ENCODE peak calls at places on chromosome 16, in ten cellular contexts. One of them, this sample, is unnamed.

GRCh38 chr16:997440-998051 is 16.0 kb downstream of the SOX8 start:
- DNase-seq in activated effector memory CD4-positive, alpha-beta T cell treated with anti-CD3 and anti-CD28 coated beads, Interleukin-2, amount 50 U/mL, for 16 hours: peak; percentile 84
- DNase-seq in transverse colon: peak; percentile 26
- DNase-seq in activated CD4-positive, CD25-positive, alpha-beta regulatory T cell treated with anti-CD3 and anti-CD28 coated beads, Interleukin-2, amount 50 U/mL, for 16 hours: peak; percentile 18
- DNase-seq in Daoy: peak; percentile 75
- DNase-seq in prostate gland: peak; percentile 46
- DNase-seq in HEK293T: no peak
- DNase-seq in Ammon's horn: no peak
- DNase-seq in RWPE1: peak; percentile 80
- DNase-seq in midbrain: no peak
- DNase-seq in this sample: no peak

GRCh38 chr16:58634265-58634802 is 4.7 kb upstream of the CNOT1 start:
- DNase-seq in activated effector memory CD4-positive, alpha-beta T cell treated with anti-CD3 and anti-CD28 coated beads, Interleukin-2, amount 50 U/mL, for 16 hours: no peak
- DNase-seq in HEK293T: no peak
- DNase-seq in midbrain: no peak
- DNase-seq in transverse colon: no peak
- DNase-seq in Ammon's horn: no peak
- DNase-seq in RWPE1: no peak
- DNase-seq in Daoy: no peak
- DNase-seq in prostate gland: no peak
- DNase-seq in activated CD4-positive, CD25-positive, alpha-beta regulatory T cell treated with anti-CD3 and anti-CD28 coated beads, Interleukin-2, amount 50 U/mL, for 16 hours: no peak
- DNase-seq in this sample: no peak

GRCh38 chr16:68064791-68065365 is 20.3 kb upstream of the NFATC3 start:
- DNase-seq in Daoy: peak; percentile 67
- DNase-seq in midbrain: peak; percentile 47
- DNase-seq in HEK293T: peak; percentile 79
- DNase-seq in prostate gland: peak; percentile 69
- DNase-seq in RWPE1: peak; percentile 70
- DNase-seq in transverse colon: peak; percentile 78
- DNase-seq in Ammon's horn: peak; percentile 70
- DNase-seq in activated effector memory CD4-positive, alpha-beta T cell treated with anti-CD3 and anti-CD28 coated beads, Interleukin-2, amount 50 U/mL, for 16 hours: peak; percentile 87
- DNase-seq in activated CD4-positive, CD25-positive, alpha-beta regulatory T cell treated with anti-CD3 and anti-CD28 coated beads, Interleukin-2, amount 50 U/mL, for 16 hours: peak; percentile 38
- DNase-seq in this sample: peak; percentile 66

GRCh38 chr16:22373662-22374310 is 633 bp downstream of the CDR2 start:
- DNase-seq in prostate gland: peak; percentile 41
- DNase-seq in activated effector memory CD4-positive, alpha-beta T cell treated with anti-CD3 and anti-CD28 coated beads, Interleukin-2, amount 50 U/mL, for 16 hours: peak; percentile 80
- DNase-seq in activated CD4-positive, CD25-positive, alpha-beta regulatory T cell treated with anti-CD3 and anti-CD28 coated beads, Interleukin-2, amount 50 U/mL, for 16 hours: no peak
- DNase-seq in transverse colon: peak; percentile 52
- DNase-seq in Daoy: peak; percentile 20
- DNase-seq in HEK293T: peak; percentile 26
- DNase-seq in RWPE1: no peak
- DNase-seq in midbrain: no peak
- DNase-seq in Ammon's horn: peak; percentile 10
- DNase-seq in this sample: no peak

GRCh38 chr16:47058295-47059086 is 85.0 kb upstream of the DNAJA2 start:
- DNase-seq in midbrain: no peak
- DNase-seq in Daoy: no peak
- DNase-seq in Ammon's horn: no peak
- DNase-seq in activated CD4-positive, CD25-positive, alpha-beta regulatory T cell treated with anti-CD3 and anti-CD28 coated beads, Interleukin-2, amount 50 U/mL, for 16 hours: no peak
- DNase-seq in prostate gland: peak; percentile 12
- DNase-seq in RWPE1: no peak
- DNase-seq in activated effector memory CD4-positive, alpha-beta T cell treated with anti-CD3 and anti-CD28 coated beads, Interleukin-2, amount 50 U/mL, for 16 hours: peak; percentile 37
- DNase-seq in transverse colon: peak; percentile 81
- DNase-seq in HEK293T: no peak
- DNase-seq in this sample: no peak

GRCh38 chr16:84228321-84228838 is 11.4 kb downstream of the KCNG4 start:
- DNase-seq in midbrain: peak; percentile 10
- DNase-seq in transverse colon: peak; percentile 15
- DNase-seq in prostate gland: no peak
- DNase-seq in Ammon's horn: peak; percentile 49
- DNase-seq in RWPE1: peak; percentile 71
- DNase-seq in activated CD4-positive, CD25-positive, alpha-beta regulatory T cell treated with anti-CD3 and anti-CD28 coated beads, Interleukin-2, amount 50 U/mL, for 16 hours: no peak
- DNase-seq in Daoy: peak; percentile 88
- DNase-seq in HEK293T: peak; percentile 31
- DNase-seq in activated effector memory CD4-positive, alpha-beta T cell treated with anti-CD3 and anti-CD28 coated beads, Interleukin-2, amount 50 U/mL, for 16 hours: no peak
- DNase-seq in this sample: no peak

GRCh38 chr16:75452464-75453190 is 11.9 kb downstream of the TMEM170A start:
- DNase-seq in prostate gland: no peak
- DNase-seq in midbrain: no peak
- DNase-seq in Daoy: no peak
- DNase-seq in activated effector memory CD4-positive, alpha-beta T cell treated with anti-CD3 and anti-CD28 coated beads, Interleukin-2, amount 50 U/mL, for 16 hours: no peak
- DNase-seq in transverse colon: no peak
- DNase-seq in Ammon's horn: no peak
- DNase-seq in HEK293T: no peak
- DNase-seq in RWPE1: no peak
- DNase-seq in activated CD4-positive, CD25-positive, alpha-beta regulatory T cell treated with anti-CD3 and anti-CD28 coated beads, Interleukin-2, amount 50 U/mL, for 16 hours: no peak
- DNase-seq in this sample: no peak

GRCh38 chr16:2935418-2935817 is 23.7 kb downstream of the FLYWCH1 start:
- DNase-seq in Daoy: no peak
- DNase-seq in Ammon's horn: no peak
- DNase-seq in activated CD4-positive, CD25-positive, alpha-beta regulatory T cell treated with anti-CD3 and anti-CD28 coated beads, Interleukin-2, amount 50 U/mL, for 16 hours: no peak
- DNase-seq in activated effector memory CD4-positive, alpha-beta T cell treated with anti-CD3 and anti-CD28 coated beads, Interleukin-2, amount 50 U/mL, for 16 hours: no peak
- DNase-seq in midbrain: no peak
- DNase-seq in RWPE1: no peak
- DNase-seq in HEK293T: no peak
- DNase-seq in transverse colon: no peak
- DNase-seq in prostate gland: no peak
- DNase-seq in this sample: no peak

GRCh38 chr16:17241264-17241835 is 229.4 kb downstream of the XYLT1 start:
- DNase-seq in prostate gland: no peak
- DNase-seq in HEK293T: no peak
- DNase-seq in activated effector memory CD4-positive, alpha-beta T cell treated with anti-CD3 and anti-CD28 coated beads, Interleukin-2, amount 50 U/mL, for 16 hours: no peak
- DNase-seq in activated CD4-positive, CD25-positive, alpha-beta regulatory T cell treated with anti-CD3 and anti-CD28 coated beads, Interleukin-2, amount 50 U/mL, for 16 hours: no peak
- DNase-seq in midbrain: no peak
- DNase-seq in transverse colon: no peak
- DNase-seq in Daoy: no peak
- DNase-seq in RWPE1: no peak
- DNase-seq in Ammon's horn: no peak
- DNase-seq in this sample: no peak

GRCh38 chr16:25413962-25414361 is 156.3 kb upstream of the ZKSCAN2 start:
- DNase-seq in transverse colon: no peak
- DNase-seq in prostate gland: no peak
- DNase-seq in Ammon's horn: no peak
- DNase-seq in activated effector memory CD4-positive, alpha-beta T cell treated with anti-CD3 and anti-CD28 coated beads, Interleukin-2, amount 50 U/mL, for 16 hours: no peak
- DNase-seq in midbrain: no peak
- DNase-seq in HEK293T: no peak
- DNase-seq in RWPE1: no peak
- DNase-seq in Daoy: no peak
- DNase-seq in activated CD4-positive, CD25-positive, alpha-beta regulatory T cell treated with anti-CD3 and anti-CD28 coated beads, Interleukin-2, amount 50 U/mL, for 16 hours: no peak
- DNase-seq in this sample: no peak

GRCh38 chr16:54171855-54172537 is 114.6 kb downstream of the IRX3 start:
- DNase-seq in Daoy: peak; percentile 50
- DNase-seq in HEK293T: no peak
- DNase-seq in activated effector memory CD4-positive, alpha-beta T cell treated with anti-CD3 and anti-CD28 coated beads, Interleukin-2, amount 50 U/mL, for 16 hours: no peak
- DNase-seq in Ammon's horn: no peak
- DNase-seq in activated CD4-positive, CD25-positive, alpha-beta regulatory T cell treated with anti-CD3 and anti-CD28 coated beads, Interleukin-2, amount 50 U/mL, for 16 hours: no peak
- DNase-seq in prostate gland: no peak
- DNase-seq in midbrain: no peak
- DNase-seq in RWPE1: no peak
- DNase-seq in transverse colon: no peak
- DNase-seq in this sample: no peak

GRCh38 chr16:84507011-84507982 is 2.8 kb upstream of the MEAK7 start:
- DNase-seq in midbrain: no peak
- DNase-seq in activated effector memory CD4-positive, alpha-beta T cell treated with anti-CD3 and anti-CD28 coated beads, Interleukin-2, amount 50 U/mL, for 16 hours: peak; percentile 75
- DNase-seq in HEK293T: no peak
- DNase-seq in RWPE1: no peak
- DNase-seq in Daoy: no peak
- DNase-seq in transverse colon: peak; percentile 35
- DNase-seq in activated CD4-positive, CD25-positive, alpha-beta regulatory T cell treated with anti-CD3 and anti-CD28 coated beads, Interleukin-2, amount 50 U/mL, for 16 hours: no peak
- DNase-seq in prostate gland: no peak
- DNase-seq in Ammon's horn: no peak
- DNase-seq in this sample: no peak

GRCh38 chr16:15511759-15512487 is 77.5 kb downstream of the BMERB1 start:
- DNase-seq in prostate gland: no peak
- DNase-seq in RWPE1: no peak
- DNase-seq in HEK293T: no peak
- DNase-seq in activated CD4-positive, CD25-positive, alpha-beta regulatory T cell treated with anti-CD3 and anti-CD28 coated beads, Interleukin-2, amount 50 U/mL, for 16 hours: no peak
- DNase-seq in Daoy: no peak
- DNase-seq in activated effector memory CD4-positive, alpha-beta T cell treated with anti-CD3 and anti-CD28 coated beads, Interleukin-2, amount 50 U/mL, for 16 hours: no peak
- DNase-seq in transverse colon: no peak
- DNase-seq in Ammon's horn: no peak
- DNase-seq in midbrain: no peak
- DNase-seq in this sample: no peak

GRCh38 chr16:55498101-55498500 is 10.8 kb upstream of the LPCAT2 start:
- DNase-seq in HEK293T: peak; percentile 3
- DNase-seq in Ammon's horn: no peak
- DNase-seq in activated CD4-positive, CD25-positive, alpha-beta regulatory T cell treated with anti-CD3 and anti-CD28 coated beads, Interleukin-2, amount 50 U/mL, for 16 hours: no peak
- DNase-seq in Daoy: peak; percentile 34
- DNase-seq in activated effector memory CD4-positive, alpha-beta T cell treated with anti-CD3 and anti-CD28 coated beads, Interleukin-2, amount 50 U/mL, for 16 hours: no peak
- DNase-seq in RWPE1: no peak
- DNase-seq in transverse colon: no peak
- DNase-seq in prostate gland: peak; percentile 3
- DNase-seq in midbrain: no peak
- DNase-seq in this sample: no peak

GRCh38 chr16:63850979-63851378 is 1270.9 kb downstream of the CDH11 start:
- DNase-seq in Daoy: no peak
- DNase-seq in transverse colon: no peak
- DNase-seq in activated CD4-positive, CD25-positive, alpha-beta regulatory T cell treated with anti-CD3 and anti-CD28 coated beads, Interleukin-2, amount 50 U/mL, for 16 hours: no peak
- DNase-seq in RWPE1: no peak
- DNase-seq in prostate gland: no peak
- DNase-seq in Ammon's horn: no peak
- DNase-seq in midbrain: no peak
- DNase-seq in HEK293T: no peak
- DNase-seq in activated effector memory CD4-positive, alpha-beta T cell treated with anti-CD3 and anti-CD28 coated beads, Interleukin-2, amount 50 U/mL, for 16 hours: no peak
- DNase-seq in this sample: no peak

GRCh38 chr16:55041540-55042234 is 111.0 kb downstream of the IRX5 start:
- DNase-seq in HEK293T: no peak
- DNase-seq in activated CD4-positive, CD25-positive, alpha-beta regulatory T cell treated with anti-CD3 and anti-CD28 coated beads, Interleukin-2, amount 50 U/mL, for 16 hours: no peak
- DNase-seq in midbrain: no peak
- DNase-seq in RWPE1: no peak
- DNase-seq in Daoy: no peak
- DNase-seq in activated effector memory CD4-positive, alpha-beta T cell treated with anti-CD3 and anti-CD28 coated beads, Interleukin-2, amount 50 U/mL, for 16 hours: no peak
- DNase-seq in prostate gland: no peak
- DNase-seq in Ammon's horn: no peak
- DNase-seq in transverse colon: no peak
- DNase-seq in this sample: no peak

GRCh38 chr16:7953360-7953759 is 620.7 kb downstream of the RBFOX1 start:
- DNase-seq in midbrain: no peak
- DNase-seq in transverse colon: no peak
- DNase-seq in RWPE1: no peak
- DNase-seq in Daoy: no peak
- DNase-seq in prostate gland: no peak
- DNase-seq in Ammon's horn: no peak
- DNase-seq in HEK293T: no peak
- DNase-seq in activated CD4-positive, CD25-positive, alpha-beta regulatory T cell treated with anti-CD3 and anti-CD28 coated beads, Interleukin-2, amount 50 U/mL, for 16 hours: no peak
- DNase-seq in activated effector memory CD4-positive, alpha-beta T cell treated with anti-CD3 and anti-CD28 coated beads, Interleukin-2, amount 50 U/mL, for 16 hours: no peak
- DNase-seq in this sample: no peak

GRCh38 chr16:84240455-84240854 is 643 bp upstream of the KCNG4 start:
- DNase-seq in HEK293T: no peak
- DNase-seq in activated CD4-positive, CD25-positive, alpha-beta regulatory T cell treated with anti-CD3 and anti-CD28 coated beads, Interleukin-2, amount 50 U/mL, for 16 hours: no peak
- DNase-seq in Ammon's horn: no peak
- DNase-seq in transverse colon: no peak
- DNase-seq in activated effector memory CD4-positive, alpha-beta T cell treated with anti-CD3 and anti-CD28 coated beads, Interleukin-2, amount 50 U/mL, for 16 hours: no peak
- DNase-seq in Daoy: no peak
- DNase-seq in prostate gland: no peak
- DNase-seq in RWPE1: no peak
- DNase-seq in midbrain: no peak
- DNase-seq in this sample: no peak

GRCh38 chr16:2467301-2468141 is 3.6 kb upstream of the NTN3 start:
- DNase-seq in Ammon's horn: peak; percentile 59
- DNase-seq in HEK293T: peak; percentile 56
- DNase-seq in transverse colon: peak; percentile 66
- DNase-seq in activated effector memory CD4-positive, alpha-beta T cell treated with anti-CD3 and anti-CD28 coated beads, Interleukin-2, amount 50 U/mL, for 16 hours: no peak
- DNase-seq in activated CD4-positive, CD25-positive, alpha-beta regulatory T cell treated with anti-CD3 and anti-CD28 coated beads, Interleukin-2, amount 50 U/mL, for 16 hours: no peak
- DNase-seq in RWPE1: peak; percentile 82
- DNase-seq in prostate gland: peak; percentile 61
- DNase-seq in midbrain: peak; percentile 79
- DNase-seq in Daoy: peak; percentile 84
- DNase-seq in this sample: no peak

GRCh38 chr16:56288019-56288418 is 96.7 kb downstream of the GNAO1 start:
- DNase-seq in HEK293T: no peak
- DNase-seq in activated effector memory CD4-positive, alpha-beta T cell treated with anti-CD3 and anti-CD28 coated beads, Interleukin-2, amount 50 U/mL, for 16 hours: no peak
- DNase-seq in activated CD4-positive, CD25-positive, alpha-beta regulatory T cell treated with anti-CD3 and anti-CD28 coated beads, Interleukin-2, amount 50 U/mL, for 16 hours: no peak
- DNase-seq in RWPE1: no peak
- DNase-seq in midbrain: no peak
- DNase-seq in Daoy: no peak
- DNase-seq in Ammon's horn: no peak
- DNase-seq in prostate gland: no peak
- DNase-seq in transverse colon: no peak
- DNase-seq in this sample: no peak

GRCh38 chr16:68506331-68507053 is 32.6 kb upstream of the ZFP90 start:
- DNase-seq in activated CD4-positive, CD25-positive, alpha-beta regulatory T cell treated with anti-CD3 and anti-CD28 coated beads, Interleukin-2, amount 50 U/mL, for 16 hours: no peak
- DNase-seq in prostate gland: no peak
- DNase-seq in HEK293T: no peak
- DNase-seq in midbrain: no peak
- DNase-seq in transverse colon: no peak
- DNase-seq in Daoy: no peak
- DNase-seq in activated effector memory CD4-positive, alpha-beta T cell treated with anti-CD3 and anti-CD28 coated beads, Interleukin-2, amount 50 U/mL, for 16 hours: no peak
- DNase-seq in RWPE1: no peak
- DNase-seq in Ammon's horn: no peak
- DNase-seq in this sample: no peak

GRCh38 chr16:84443166-84443802 is 61.2 kb downstream of the MEAK7 start:
- DNase-seq in midbrain: no peak
- DNase-seq in activated CD4-positive, CD25-positive, alpha-beta regulatory T cell treated with anti-CD3 and anti-CD28 coated beads, Interleukin-2, amount 50 U/mL, for 16 hours: no peak
- DNase-seq in Ammon's horn: no peak
- DNase-seq in Daoy: no peak
- DNase-seq in transverse colon: peak; percentile 71
- DNase-seq in RWPE1: no peak
- DNase-seq in activated effector memory CD4-positive, alpha-beta T cell treated with anti-CD3 and anti-CD28 coated beads, Interleukin-2, amount 50 U/mL, for 16 hours: no peak
- DNase-seq in HEK293T: no peak
- DNase-seq in prostate gland: no peak
- DNase-seq in this sample: no peak

GRCh38 chr16:24114876-24115275 is 141.3 kb upstream of the CACNG3 start:
- DNase-seq in midbrain: no peak
- DNase-seq in prostate gland: no peak
- DNase-seq in activated CD4-positive, CD25-positive, alpha-beta regulatory T cell treated with anti-CD3 and anti-CD28 coated beads, Interleukin-2, amount 50 U/mL, for 16 hours: no peak
- DNase-seq in activated effector memory CD4-positive, alpha-beta T cell treated with anti-CD3 and anti-CD28 coated beads, Interleukin-2, amount 50 U/mL, for 16 hours: no peak
- DNase-seq in Daoy: no peak
- DNase-seq in transverse colon: no peak
- DNase-seq in HEK293T: no peak
- DNase-seq in RWPE1: no peak
- DNase-seq in Ammon's horn: no peak
- DNase-seq in this sample: no peak

GRCh38 chr16:89113152-89113547 is 19.5 kb downstream of the ACSF3 start:
- DNase-seq in activated CD4-positive, CD25-positive, alpha-beta regulatory T cell treated with anti-CD3 and anti-CD28 coated beads, Interleukin-2, amount 50 U/mL, for 16 hours: no peak
- DNase-seq in RWPE1: no peak
- DNase-seq in activated effector memory CD4-positive, alpha-beta T cell treated with anti-CD3 and anti-CD28 coated beads, Interleukin-2, amount 50 U/mL, for 16 hours: peak; percentile 50
- DNase-seq in midbrain: no peak
- DNase-seq in transverse colon: no peak
- DNase-seq in Daoy: no peak
- DNase-seq in HEK293T: no peak
- DNase-seq in Ammon's horn: no peak
- DNase-seq in prostate gland: no peak
- DNase-seq in this sample: no peak

GRCh38 chr16:21326459-21326858 is 48.4 kb upstream of the CRYM start:
- DNase-seq in activated CD4-positive, CD25-positive, alpha-beta regulatory T cell treated with anti-CD3 and anti-CD28 coated beads, Interleukin-2, amount 50 U/mL, for 16 hours: no peak
- DNase-seq in midbrain: no peak
- DNase-seq in prostate gland: no peak
- DNase-seq in HEK293T: no peak
- DNase-seq in transverse colon: no peak
- DNase-seq in activated effector memory CD4-positive, alpha-beta T cell treated with anti-CD3 and anti-CD28 coated beads, Interleukin-2, amount 50 U/mL, for 16 hours: no peak
- DNase-seq in Daoy: no peak
- DNase-seq in RWPE1: no peak
- DNase-seq in Ammon's horn: no peak
- DNase-seq in this sample: no peak

GRCh38 chr16:56048425-56049100 is 142.7 kb upstream of the GNAO1 start:
- DNase-seq in midbrain: no peak
- DNase-seq in activated effector memory CD4-positive, alpha-beta T cell treated with anti-CD3 and anti-CD28 coated beads, Interleukin-2, amount 50 U/mL, for 16 hours: no peak
- DNase-seq in RWPE1: no peak
- DNase-seq in Ammon's horn: peak; percentile 40
- DNase-seq in activated CD4-positive, CD25-positive, alpha-beta regulatory T cell treated with anti-CD3 and anti-CD28 coated beads, Interleukin-2, amount 50 U/mL, for 16 hours: no peak
- DNase-seq in Daoy: no peak
- DNase-seq in transverse colon: no peak
- DNase-seq in HEK293T: no peak
- DNase-seq in prostate gland: no peak
- DNase-seq in this sample: peak; percentile 60

GRCh38 chr16:53094013-53094630 is 39.3 kb downstream of the CHD9 start:
- DNase-seq in activated effector memory CD4-positive, alpha-beta T cell treated with anti-CD3 and anti-CD28 coated beads, Interleukin-2, amount 50 U/mL, for 16 hours: peak; percentile 66
- DNase-seq in RWPE1: no peak
- DNase-seq in prostate gland: peak; percentile 52
- DNase-seq in Daoy: peak; percentile 66
- DNase-seq in Ammon's horn: peak; percentile 76
- DNase-seq in transverse colon: peak; percentile 90
- DNase-seq in activated CD4-positive, CD25-positive, alpha-beta regulatory T cell treated with anti-CD3 and anti-CD28 coated beads, Interleukin-2, amount 50 U/mL, for 16 hours: no peak
- DNase-seq in midbrain: peak; percentile 23
- DNase-seq in HEK293T: no peak
- DNase-seq in this sample: peak; percentile 63

GRCh38 chr16:9364721-9365693 is 273.6 kb downstream of the HAPSTR1 start:
- DNase-seq in activated effector memory CD4-positive, alpha-beta T cell treated with anti-CD3 and anti-CD28 coated beads, Interleukin-2, amount 50 U/mL, for 16 hours: no peak
- DNase-seq in prostate gland: peak; percentile 96
- DNase-seq in HEK293T: no peak
- DNase-seq in Daoy: no peak
- DNase-seq in transverse colon: peak; percentile 66
- DNase-seq in midbrain: peak; percentile 85
- DNase-seq in RWPE1: no peak
- DNase-seq in activated CD4-positive, CD25-positive, alpha-beta regulatory T cell treated with anti-CD3 and anti-CD28 coated beads, Interleukin-2, amount 50 U/mL, for 16 hours: no peak
- DNase-seq in Ammon's horn: peak; percentile 94
- DNase-seq in this sample: peak; percentile 89

This sample was measured in pons.